ENCODE peak calls at places on chromosome 7, in eight cellular contexts. X, W, V, L, E, Y, U and F are unnamed samples.
A peak's percentile ranks its signal among the peaks of the same experiment; 100 is the strongest.

GRCh38 chr7:107446988-107447387 is 22.9 kb upstream of the GPR22 start:
- DNase-seq in W (peak; percentile 7), V (peak; percentile 13), X (no peak), U (no peak), L (peak; percentile 54), Y (no peak), E (no peak), F (no peak)

GRCh38 chr7:13742126-13742525 is 247.3 kb downstream of the ETV1 start:
- DNase-seq in E (peak; percentile 44), Y (no peak), W (peak; percentile 75), X (peak; percentile 8), V (peak; percentile 76), U (no peak), L (peak; percentile 77), F (no peak)

GRCh38 chr7:31100870-31101269 is 48.8 kb downstream of the ADCYAP1R1 start:
- DNase-seq in W (no peak), X (no peak), V (no peak), E (no peak), U (no peak), Y (no peak), L (no peak), F (no peak)

GRCh38 chr7:103680161-103681144 is 234.4 kb upstream of the SLC26A5 start:
- DNase-seq in X (no peak), V (no peak), Y (no peak), U (no peak), E (no peak), W (no peak), L (no peak), F (no peak)

GRCh38 chr7:25194036-25194435 is 34.2 kb downstream of the NPVF start:
- DNase-seq in L (no peak), W (no peak), U (no peak), Y (no peak), V (no peak), E (no peak), X (no peak), F (no peak)

GRCh38 chr7:31922883-31923282 is 147.3 kb downstream of the PDE1C start:
- DNase-seq in U (no peak), E (no peak), V (no peak), W (no peak), L (no peak), X (no peak), Y (no peak), F (no peak)

GRCh38 chr7:1810961-1811849 is 141.1 kb downstream of the ELFN1 start:
- DNase-seq in Y (no peak), L (peak; percentile 50), X (peak; percentile 59), E (no peak), V (no peak), U (no peak), W (peak; percentile 44), F (no peak)

GRCh38 chr7:106566174-106566573 is 94.8 kb downstream of the CCDC71L start:
- DNase-seq in V (no peak), L (no peak), W (no peak), Y (no peak), U (no peak), X (no peak), E (no peak), F (no peak)

GRCh38 chr7:80528689-80529088 is 16.8 kb upstream of the GNAT3 start:
- DNase-seq in L (no peak), U (no peak), E (no peak), V (no peak), Y (no peak), W (no peak), X (no peak), F (no peak)

GRCh38 chr7:29255199-29255838 is 60.7 kb downstream of the CHN2 start:
- DNase-seq in Y (no peak), E (no peak), X (no peak), V (no peak), L (no peak), W (no peak), U (no peak), F (no peak)

GRCh38 chr7:68334613-68335303 is 1263.5 kb upstream of the AUTS2 start:
- DNase-seq in E (no peak), Y (no peak), V (no peak), L (no peak), X (no peak), U (no peak), W (no peak), F (no peak)

GRCh38 chr7:82528577-82529305 is 85.2 kb upstream of the CACNA2D1 start:
- DNase-seq in W (peak; percentile 65), U (no peak), L (peak; percentile 78), X (no peak), V (peak; percentile 45), E (no peak), Y (no peak), F (no peak)

GRCh38 chr7:16599860-16600259 is 45.7 kb downstream of the ANKMY2 start:
- DNase-seq in E (no peak), L (no peak), V (no peak), Y (peak; percentile 28), U (no peak), W (no peak), X (no peak), F (no peak)

GRCh38 chr7:132516042-132516840 is 60.0 kb downstream of the PLXNA4 start:
- DNase-seq in L (peak; percentile 82), Y (no peak), W (peak; percentile 61), U (no peak), V (peak; percentile 73), X (peak; percentile 20), E (no peak), F (no peak)

GRCh38 chr7:13832346-13832745 is 157.1 kb downstream of the ETV1 start:
- DNase-seq in L (no peak), W (no peak), E (no peak), Y (no peak), V (no peak), U (no peak), X (no peak), F (no peak)

GRCh38 chr7:140518370-140519006 is 39.2 kb upstream of the MKRN1 start:
- DNase-seq in U (no peak), E (no peak), Y (no peak), X (no peak), W (no peak), V (no peak), L (no peak), F (no peak)

GRCh38 chr7:30285067-30285530 is 702 bp downstream of the ZNRF2 start:
- DNase-seq in U (peak; percentile 20), L (no peak), E (no peak), X (peak; percentile 76), V (no peak), Y (peak; percentile 62), W (peak; percentile 52), F (peak; percentile 53)

GRCh38 chr7:141280100-141280499 is 206.2 kb downstream of the TMEM178B start:
- DNase-seq in V (no peak), E (no peak), L (no peak), Y (no peak), U (no peak), X (no peak), W (no peak), F (no peak)

GRCh38 chr7:106568680-106569499 is 92.1 kb downstream of the CCDC71L start:
- DNase-seq in E (peak; percentile 97), X (peak; percentile 24), Y (peak; percentile 54), U (no peak), V (peak; percentile 64), W (peak; percentile 92), L (peak; percentile 96), F (no peak)

GRCh38 chr7:1542841-1543747 is 12.6 kb downstream of the MAFK start:
- DNase-seq in E (no peak), X (no peak), L (no peak), U (no peak), V (no peak), Y (no peak), W (no peak), F (no peak)

GRCh38 chr7:637826-638225 is 88.7 kb upstream of the DNAAF5 start:
- DNase-seq in E (no peak), Y (no peak), U (no peak), X (no peak), V (no peak), W (no peak), L (no peak), F (no peak)

GRCh38 chr7:1947586-1948217 is 277.6 kb downstream of the ELFN1 start:
- DNase-seq in V (no peak), U (no peak), X (no peak), E (no peak), L (no peak), W (no peak), Y (no peak), F (no peak)

GRCh38 chr7:92598310-92598981 is 8.3 kb upstream of the FAM133B start:
- DNase-seq in V (no peak), X (no peak), E (no peak), Y (no peak), U (no peak), W (no peak), L (no peak), F (no peak)

GRCh38 chr7:79495544-79496272 is 42.2 kb upstream of the MAGI2 start:
- DNase-seq in E (no peak), X (no peak), L (peak; percentile 82), W (peak; percentile 81), Y (no peak), U (no peak), V (peak; percentile 76), F (no peak)

GRCh38 chr7:5428470-5429252 is 5.0 kb upstream of the TNRC18 start:
- DNase-seq in W (peak; percentile 92), X (peak; percentile 86), Y (peak; percentile 71), U (no peak), E (peak; percentile 75), V (peak; percentile 90), L (peak; percentile 93), F (peak; percentile 38)
- TF ChIP-seq CTCF in W (peak; percentile 23), X (peak; percentile 19), Y (no peak), U (no peak), E (peak; percentile 22), V (peak; percentile 16), L (peak; percentile 37), F (no peak)

GRCh38 chr7:34596887-34597286 is 61.1 kb upstream of the NPSR1 start:
- DNase-seq in U (no peak), V (no peak), E (no peak), Y (peak; percentile 40), W (peak; percentile 34), L (no peak), X (no peak), F (peak; percentile 22)
- TF ChIP-seq CTCF in U (peak; percentile 34), V (peak; percentile 38), E (no peak), Y (peak; percentile 65), W (peak; percentile 42), L (peak; percentile 3), X (peak; percentile 22), F (no peak)

GRCh38 chr7:36084485-36085091 is 68.5 kb upstream of the EEPD1 start:
- DNase-seq in W (peak; percentile 71), X (peak; percentile 70), E (peak; percentile 2), U (no peak), L (no peak), Y (peak; percentile 83), V (peak; percentile 42), F (peak; percentile 50)
- TF ChIP-seq CTCF in W (peak; percentile 53), X (peak; percentile 39), E (peak; percentile 28), U (no peak), L (peak; percentile 6), Y (peak; percentile 40), V (peak; percentile 47), F (no peak)

GRCh38 chr7:34830390-34830789 is 172.4 kb downstream of the NPSR1 start:
- DNase-seq in E (no peak), U (no peak), L (no peak), V (no peak), X (no peak), Y (no peak), W (no peak), F (no peak)

GRCh38 chr7:34823650-34824258 is 165.7 kb downstream of the NPSR1 start:
- DNase-seq in L (peak; percentile 67), U (peak; percentile 58), Y (peak; percentile 88), X (peak; percentile 68), W (peak; percentile 64), E (peak; percentile 3), V (peak; percentile 56), F (peak; percentile 70)

GRCh38 chr7:34821965-34822558 is 164.0 kb downstream of the NPSR1 start:
- DNase-seq in W (no peak), V (no peak), X (no peak), Y (no peak), E (no peak), U (no peak), L (no peak), F (no peak)

GRCh38 chr7:34825221-34825620 is 167.2 kb downstream of the NPSR1 start:
- DNase-seq in Y (no peak), X (no peak), U (no peak), W (no peak), V (no peak), L (no peak), E (no peak), F (no peak)
- TF ChIP-seq CTCF in Y (no peak), X (no peak), U (no peak), W (no peak), V (no peak), L (no peak), E (no peak), F (no peak)